ENCODE peak calls at places on chromosomes 3 and 15, in five cellular contexts. E, Q, L, T and O are unnamed samples.

GRCh38 chr15:40787344-40787841 is 17.6 kb downstream of the C15orf62 start:
- DNase-seq in E (no peak), Q (peak; percentile 15), L (peak; percentile 93), T (peak; percentile 7), O (no peak)

GRCh38 chr3:54577313-54577712 is 350.5 kb downstream of the LRTM1 start:
- DNase-seq in E (no peak), Q (no peak), L (no peak), T (no peak), O (no peak)

GRCh38 chr3:158471639-158472294 is 99.2 kb upstream of the MLF1 start:
- DNase-seq in E (no peak), Q (no peak), L (no peak), T (no peak), O (no peak)

GRCh38 chr3:125443923-125444322 is 68.8 kb upstream of the ZNF148 start:
- DNase-seq in E (no peak), Q (no peak), L (no peak), T (no peak), O (no peak)

GRCh38 chr3:161540594-161540993 is 44.0 kb downstream of the OTOL1 start:
- DNase-seq in E (no peak), Q (no peak), L (no peak), T (no peak), O (no peak)

GRCh38 chr15:28975766-28976179 is 90.0 kb downstream of the APBA2 start:
- DNase-seq in E (no peak), Q (peak; percentile 37), L (peak; percentile 69), T (no peak), O (no peak)

GRCh38 chr3:170699158-170700053 is 113.5 kb upstream of the SLC7A14 start:
- DNase-seq in E (peak; percentile 8), Q (no peak), L (no peak), T (no peak), O (peak; percentile 19)

GRCh38 chr15:55007561-55007960 is 189.2 kb downstream of the RSL24D1 start:
- DNase-seq in E (peak; percentile 24), Q (no peak), L (no peak), T (no peak), O (no peak)

GRCh38 chr3:127006781-127007436 is 24.0 kb downstream of the PLXNA1 start:
- DNase-seq in E (no peak), Q (no peak), L (no peak), T (peak; percentile 31), O (no peak)

GRCh38 chr15:22735781-22736180 is 50.7 kb upstream of the NIPA1 start:
- DNase-seq in E (no peak), Q (no peak), L (no peak), T (no peak), O (no peak)

GRCh38 chr3:172294238-172294806 is 153.9 kb downstream of the GHSR start:
- DNase-seq in E (no peak), Q (no peak), L (no peak), T (no peak), O (no peak)

GRCh38 chr15:65066635-65067333 is 1.0 kb downstream of the RASL12 start:
- DNase-seq in E (peak; percentile 67), Q (no peak), L (peak; percentile 89), T (no peak), O (no peak)

GRCh38 chr15:89129123-89129815 is 41.0 kb downstream of the ABHD2 start:
- DNase-seq in E (no peak), Q (peak; percentile 47), L (peak; percentile 59), T (no peak), O (no peak)

GRCh38 chr3:170081079-170081741 is 43.4 kb downstream of the GPR160 start:
- DNase-seq in E (no peak), Q (no peak), L (no peak), T (no peak), O (no peak)

GRCh38 chr3:124520970-124521369 is 209.3 kb upstream of the UMPS start:
- DNase-seq in E (no peak), Q (no peak), L (no peak), T (no peak), O (no peak)

GRCh38 chr3:171431550-171431949 is 28.7 kb downstream of the TNIK start:
- DNase-seq in E (no peak), Q (no peak), L (no peak), T (no peak), O (no peak)

GRCh38 chr3:54859204-54859603 is 68.7 kb downstream of the LRTM1 start:
- DNase-seq in E (no peak), Q (no peak), L (no peak), T (no peak), O (no peak)

GRCh38 chr15:90991587-90992285 is 2.6 kb downstream of the PRC1 start:
- DNase-seq in E (no peak), Q (no peak), L (peak; percentile 26), T (no peak), O (no peak)

GRCh38 chr15:40379853-40380252 is 2.7 kb upstream of the KNSTRN start:
- DNase-seq in E (peak; percentile 66), Q (no peak), L (peak; percentile 44), T (no peak), O (no peak)

GRCh38 chr15:26936502-26936901 is 34.5 kb upstream of the GABRG3 start:
- DNase-seq in E (no peak), Q (no peak), L (no peak), T (no peak), O (no peak)

GRCh38 chr3:66454464-66454859 is 46.4 kb downstream of the LRIG1 start:
- DNase-seq in E (no peak), Q (no peak), L (no peak), T (no peak), O (no peak)

GRCh38 chr3:66452247-66453040 is 48.4 kb downstream of the LRIG1 start:
- DNase-seq in E (no peak), Q (no peak), L (peak; percentile 75), T (no peak), O (no peak)

GRCh38 chr3:66453525-66454463 is 47.0 kb downstream of the LRIG1 start:
- DNase-seq in E (no peak), Q (no peak), L (peak; percentile 70), T (peak; percentile 38), O (no peak)

GRCh38 chr3:66456711-66457173 is 44.1 kb downstream of the LRIG1 start:
- DNase-seq in E (peak; percentile 69), Q (peak; percentile 3), L (no peak), T (no peak), O (peak; percentile 52)
- H3K27ac ChIP-seq in E (peak overlapping the region; percentile 45), Q (no peak overlapping the region), L (no peak overlapping the region), T (peak overlapping the region; percentile 9), O (peak overlapping the region; percentile 61)

DNA sequence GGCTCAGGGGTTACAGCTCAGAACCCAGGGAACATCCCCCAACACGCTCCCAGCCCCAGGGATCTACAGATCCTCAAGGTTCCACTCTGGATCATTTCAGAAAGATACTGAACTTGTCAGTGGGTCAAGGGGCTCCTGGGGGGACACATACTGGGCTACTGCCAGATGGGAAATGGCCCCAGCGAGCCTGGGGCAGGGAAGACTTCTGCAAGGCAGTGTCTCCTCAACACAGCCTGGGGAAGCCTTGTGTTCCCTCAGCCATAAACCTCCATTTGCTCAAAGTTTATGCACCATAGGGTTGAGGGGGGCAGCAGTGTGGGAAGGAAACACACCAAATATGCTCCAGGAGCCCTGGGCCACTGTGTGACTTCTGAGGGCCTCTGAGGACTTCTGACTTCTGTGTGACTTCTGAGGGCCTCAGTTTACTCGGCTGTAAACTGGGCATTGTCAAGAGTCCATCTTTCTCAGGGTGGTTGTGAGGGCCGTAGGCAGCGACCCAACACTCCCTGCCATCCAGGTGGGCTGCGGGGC is 58.4 kb downstream of the IQSEC1 start:
- DNase-seq in E (no peak), Q (no peak), L (no peak), T (no peak), O (no peak)
- H3K27ac ChIP-seq in E (peak overlapping the region; percentile 78), Q (peak overlapping the region; percentile 95), L (no peak overlapping the region), T (no peak overlapping the region), O (no peak overlapping the region)

DNA sequence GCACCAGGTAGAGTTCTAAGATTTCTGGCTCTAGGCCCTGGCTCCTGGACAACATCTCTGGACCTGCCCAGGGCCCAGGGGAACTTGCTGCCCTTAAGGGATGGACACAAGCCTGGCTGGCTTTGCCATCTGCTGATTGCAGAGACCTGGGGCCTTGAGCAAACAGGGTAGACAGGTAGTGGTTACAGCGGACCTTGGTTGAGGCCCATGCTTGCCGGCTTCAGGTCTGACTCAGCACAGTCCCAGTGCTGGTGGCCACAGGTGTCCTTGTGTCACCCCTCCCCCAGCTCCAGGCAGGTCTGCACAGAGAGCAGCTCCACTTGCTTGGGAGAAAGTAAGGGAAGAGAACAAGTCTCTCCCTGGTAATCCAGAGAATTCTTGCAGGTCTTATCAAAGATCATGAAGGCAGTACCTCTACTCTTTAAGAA is 15.9 kb upstream of the ACTL6A start:
- DNase-seq in E (no peak), Q (no peak), L (peak; percentile 57), T (no peak), O (no peak)
- H3K27ac ChIP-seq in E (no peak overlapping the region), Q (no peak overlapping the region), L (no peak overlapping the region), T (no peak overlapping the region), O (no peak overlapping the region)

GRCh38 chr15:74156018-74156417 is 17.5 kb upstream of the ISLR start:
- DNase-seq in E (no peak), Q (no peak), L (no peak), T (no peak), O (no peak)
- H3K27ac ChIP-seq in E (peak overlapping the region; percentile 66), Q (no peak overlapping the region), L (no peak overlapping the region), T (no peak overlapping the region), O (peak overlapping the region; percentile 80)

GRCh38 chr3:114660124-114660523 is 366.3 kb downstream of the TIGIT start:
- DNase-seq in E (peak; percentile 44), Q (no peak), L (no peak), T (peak; percentile 33), O (no peak)
- H3K27ac ChIP-seq in E (peak overlapping the region; percentile 77), Q (no peak overlapping the region), L (no peak overlapping the region), T (no peak overlapping the region), O (no peak overlapping the region)

GRCh38 chr15:96181873-96182301 is 148.6 kb upstream of the NR2F2 start:
- DNase-seq in E (peak; percentile 43), Q (no peak), L (peak; percentile 29), T (no peak), O (no peak)
- H3K27ac ChIP-seq in E (no peak overlapping the region), Q (no peak overlapping the region), L (no peak overlapping the region), T (no peak overlapping the region), O (no peak overlapping the region)